ENCODE peak calls at places on chromosomes 3 and 15, in six cellular contexts. J, K, M, W, U and V are unnamed samples.

GRCh38 chr3:36305929-36306520 is 74.3 kb upstream of the STAC start:
- DNase-seq in K (no peak), J (no peak), U (no peak), M (no peak), W (no peak), V (no peak)

GRCh38 chr15:65209701-65210643 is 1.3 kb downstream of the CILP start:
- DNase-seq in U (no peak), W (no peak), M (no peak), J (peak), K (no peak), V (peak)

GRCh38 chr3:105715372-105715771 is 153.4 kb downstream of the CBLB start:
- DNase-seq in M (no peak), U (no peak), W (no peak), K (no peak), J (no peak), V (no peak)

GRCh38 chr3:184230081-184230602 is 757 bp downstream of the VWA5B2 start:
- DNase-seq in K (no peak), M (no peak), J (no peak), U (peak), W (no peak), V (no peak)

GRCh38 chr3:60582285-60582684 is 669.0 kb downstream of the FHIT start:
- DNase-seq in U (no peak), K (no peak), W (no peak), M (no peak), J (no peak), V (no peak)

GRCh38 chr15:36291501-36291900 is 287.9 kb upstream of the CDIN1 start:
- DNase-seq in U (no peak), M (no peak), K (no peak), J (no peak), W (no peak), V (no peak)

GRCh38 chr15:72782993-72783562 is 480 bp downstream of the ADPGK start:
- DNase-seq in U (peak), J (peak), M (no peak), K (no peak), W (peak), V (no peak)

GRCh38 chr15:92438471-92438870 is 44.8 kb downstream of the ST8SIA2 start:
- DNase-seq in J (no peak), M (no peak), W (no peak), U (peak), K (no peak), V (no peak)

GRCh38 chr3:169627073-169627472 is 36.4 kb downstream of the MECOM start:
- DNase-seq in K (no peak), U (peak), W (no peak), J (no peak), M (no peak), V (no peak)

GRCh38 chr3:69763976-69764851 is 24.9 kb downstream of the MITF start:
- DNase-seq in K (no peak), U (no peak), J (no peak), M (no peak), W (no peak), V (no peak)

GRCh38 chr15:57138260-57138895 is 219.9 kb downstream of the TCF12 start:
- DNase-seq in M (no peak), J (no peak), U (peak), K (no peak), W (no peak), V (no peak)

GRCh38 chr3:13009946-13010315 is 63.3 kb downstream of the IQSEC1 start:
- DNase-seq in U (no peak), K (no peak), M (no peak), J (no peak), W (no peak), V (peak)

GRCh38 chr3:149547413-149547812 is 72.9 kb downstream of the TM4SF4 start:
- DNase-seq in K (no peak), W (peak), J (peak), M (no peak), U (no peak), V (peak)

GRCh38 chr15:60340207-60340921 is 57.4 kb downstream of the ANXA2 start:
- DNase-seq in W (no peak), K (no peak), M (no peak), U (no peak), J (no peak), V (no peak)

GRCh38 chr3:135771760-135772159 is 193.8 kb upstream of the PPP2R3A start:
- DNase-seq in K (no peak), U (no peak), W (no peak), J (no peak), M (no peak), V (no peak)

GRCh38 chr3:113285226-113285625 is 73.9 kb downstream of the BOC start:
- DNase-seq in J (no peak), M (no peak), W (no peak), U (no peak), K (no peak), V (no peak)

GRCh38 chr3:146375214-146375613 is 94.1 kb downstream of the PLSCR2 start:
- DNase-seq in U (no peak), W (peak), J (no peak), M (no peak), K (no peak), V (no peak)